ENCODE peak calls at places on chromosomes 11 and 22, in seven cellular contexts. N is posterior cingulate gyrus; A is HFF-Myc; B is activated naive CD4-positive, alpha-beta T cell; P is T-helper 2 cell; J is midbrain; I is RCC 7860. C is an unnamed sample.

GRCh38 chr11:93852242-93852641 is 1.8 kb upstream of the VSTM5 start:
- DNase-seq in B (no peak), A (no peak), J (no peak), N (no peak), P (no peak), I (no peak), C (no peak)

GRCh38 chr11:119106564-119107537 is at the start of gene C2CD2L:
- DNase-seq in N (peak; percentile 85), B (peak; percentile 92), I (peak; percentile 70), A (no peak), J (peak; percentile 87), P (peak; percentile 80), C (peak; percentile 71)

GRCh38 chr11:2525166-2525861 is 80.5 kb downstream of the KCNQ1 start:
- DNase-seq in B (no peak), A (no peak), N (peak; percentile 16), J (no peak), P (no peak), I (no peak), C (no peak)

GRCh38 chr11:69372589-69373250 is 78.8 kb downstream of the MYEOV start:
- DNase-seq in B (no peak), P (no peak), A (no peak), I (no peak), J (no peak), N (no peak), C (no peak)

GRCh38 chr11:118295834-118296454 is 8.6 kb upstream of the CD3E start:
- DNase-seq in N (no peak), J (no peak), A (no peak), I (peak; percentile 11), P (peak; percentile 22), B (no peak), C (no peak)

GRCh38 chr11:59173080-59173963 is 1.4 kb downstream of the DTX4 start:
- DNase-seq in A (no peak), I (no peak), J (peak; percentile 32), P (no peak), B (no peak), N (peak; percentile 48), C (no peak)

GRCh38 chr11:93921695-93922468 is 71.5 kb upstream of the VSTM5 start:
- DNase-seq in B (no peak), P (no peak), J (peak; percentile 2), N (no peak), I (peak; percentile 28), A (peak; percentile 52), C (peak; percentile 29)

GRCh38 chr11:31690041-31690440 is 121.1 kb downstream of the PAX6 start:
- DNase-seq in P (no peak), B (no peak), I (no peak), N (no peak), A (no peak), J (no peak), C (no peak)

GRCh38 chr11:128898580-128899344 is 7.6 kb downstream of the KCNJ5 start:
- DNase-seq in A (no peak), N (no peak), I (no peak), P (no peak), J (no peak), B (no peak), C (no peak)

GRCh38 chr22:38415561-38416321 is 39.3 kb downstream of the KCNJ4 start:
- DNase-seq in I (no peak), N (no peak), B (no peak), J (no peak), P (no peak), A (no peak), C (no peak)

GRCh38 chr11:134994431-134994830 is 582.4 kb upstream of the B3GAT1 start:
- DNase-seq in J (no peak), B (no peak), P (no peak), N (no peak), A (no peak), I (no peak), C (no peak)

GRCh38 chr22:50581031-50581949 is 1.4 kb downstream of the CHKB start:
- DNase-seq in N (no peak), B (no peak), P (no peak), J (no peak), A (no peak), I (no peak), C (no peak)

GRCh38 chr11:27234043-27234668 is 128.9 kb downstream of the CCDC34 start:
- DNase-seq in B (no peak), N (no peak), J (no peak), P (no peak), A (peak; percentile 64), I (peak; percentile 83), C (peak; percentile 92)

GRCh38 chr22:41361716-41362310 is 19.9 kb upstream of the TEF start:
- DNase-seq in I (no peak), B (no peak), P (no peak), N (no peak), A (no peak), J (no peak), C (no peak)

GRCh38 chr11:66388746-66389386 is 17.3 kb upstream of the SLC29A2 start:
- DNase-seq in A (no peak), P (peak; percentile 52), I (peak; percentile 18), N (no peak), B (peak; percentile 60), J (peak; percentile 29), C (peak; percentile 44)

GRCh38 chr11:2885676-2886081 is at the start of gene CDKN1C:
- DNase-seq in P (peak; percentile 64), B (peak; percentile 83), N (peak; percentile 75), J (peak; percentile 90), I (no peak), A (no peak), C (peak; percentile 52)

C was measured in AG09319.